ENCODE peak calls at places on chromosome 18, in ten cellular contexts. One of them, this sample, is unnamed.

GRCh38 chr18:2921778-2922177 is 75.0 kb downstream of the EMILIN2 start:
- DNase-seq in A549: no peak
- DNase-seq in BJ: no peak
- DNase-seq in lower lobe of right lung: no peak
- DNase-seq in pancreas: no peak
- DNase-seq in AG04450: no peak
- DNase-seq in AG10803: no peak
- DNase-seq in astrocyte of the spinal cord: no peak
- DNase-seq in transverse colon: no peak
- DNase-seq in dorsolateral prefrontal cortex: no peak
- DNase-seq in this sample: no peak

GRCh38 chr18:63152096-63152495 is 167.5 kb downstream of the BCL2 start:
- DNase-seq in A549: no peak
- DNase-seq in BJ: no peak
- DNase-seq in lower lobe of right lung: no peak
- DNase-seq in pancreas: no peak
- DNase-seq in AG04450: no peak
- DNase-seq in AG10803: no peak
- DNase-seq in astrocyte of the spinal cord: no peak
- DNase-seq in transverse colon: no peak
- DNase-seq in dorsolateral prefrontal cortex: no peak
- DNase-seq in this sample: no peak

GRCh38 chr18:21998531-21998930 is 170.9 kb upstream of the GATA6 start:
- DNase-seq in A549: no peak
- DNase-seq in BJ: no peak
- DNase-seq in lower lobe of right lung: no peak
- DNase-seq in pancreas: no peak
- DNase-seq in AG04450: no peak
- DNase-seq in AG10803: no peak
- DNase-seq in astrocyte of the spinal cord: no peak
- DNase-seq in transverse colon: no peak
- DNase-seq in dorsolateral prefrontal cortex: no peak
- DNase-seq in this sample: no peak

GRCh38 chr18:2979027-2979570 is 33.8 kb downstream of the LPIN2 start:
- DNase-seq in A549: no peak
- DNase-seq in BJ: no peak
- DNase-seq in lower lobe of right lung: no peak
- DNase-seq in pancreas: peak
- DNase-seq in AG04450: peak
- DNase-seq in AG10803: peak
- DNase-seq in astrocyte of the spinal cord: peak
- DNase-seq in transverse colon: no peak
- DNase-seq in dorsolateral prefrontal cortex: no peak
- DNase-seq in this sample: no peak

GRCh38 chr18:79503891-79504475 is 108.3 kb downstream of the NFATC1 start:
- DNase-seq in A549: no peak
- DNase-seq in BJ: no peak
- DNase-seq in lower lobe of right lung: peak
- DNase-seq in pancreas: no peak
- DNase-seq in AG04450: no peak
- DNase-seq in AG10803: no peak
- DNase-seq in astrocyte of the spinal cord: no peak
- DNase-seq in transverse colon: peak
- DNase-seq in dorsolateral prefrontal cortex: no peak
- DNase-seq in this sample: no peak

GRCh38 chr18:46298511-46298910 is 194.3 kb downstream of the HAUS1 start:
- DNase-seq in A549: no peak
- DNase-seq in BJ: no peak
- DNase-seq in lower lobe of right lung: no peak
- DNase-seq in pancreas: no peak
- DNase-seq in AG04450: no peak
- DNase-seq in AG10803: no peak
- DNase-seq in astrocyte of the spinal cord: no peak
- DNase-seq in transverse colon: no peak
- DNase-seq in dorsolateral prefrontal cortex: no peak
- DNase-seq in this sample: no peak

GRCh38 chr18:32804126-32804888 is 31.5 kb upstream of the KLHL14 start:
- DNase-seq in A549: no peak
- DNase-seq in BJ: no peak
- DNase-seq in lower lobe of right lung: no peak
- DNase-seq in pancreas: no peak
- DNase-seq in AG04450: no peak
- DNase-seq in AG10803: no peak
- DNase-seq in astrocyte of the spinal cord: no peak
- DNase-seq in transverse colon: no peak
- DNase-seq in dorsolateral prefrontal cortex: no peak
- DNase-seq in this sample: no peak

GRCh38 chr18:26777316-26778053 is 88.0 kb downstream of the AQP4 start:
- DNase-seq in A549: no peak
- DNase-seq in BJ: no peak
- DNase-seq in lower lobe of right lung: no peak
- DNase-seq in pancreas: no peak
- DNase-seq in AG04450: no peak
- DNase-seq in AG10803: no peak
- DNase-seq in astrocyte of the spinal cord: peak
- DNase-seq in transverse colon: no peak
- DNase-seq in dorsolateral prefrontal cortex: no peak
- DNase-seq in this sample: no peak

GRCh38 chr18:79211844-79212243 is 142.7 kb downstream of the ATP9B start:
- DNase-seq in A549: no peak
- DNase-seq in BJ: no peak
- DNase-seq in lower lobe of right lung: no peak
- DNase-seq in pancreas: no peak
- DNase-seq in AG04450: no peak
- DNase-seq in AG10803: peak
- DNase-seq in astrocyte of the spinal cord: no peak
- DNase-seq in transverse colon: no peak
- DNase-seq in dorsolateral prefrontal cortex: no peak
- DNase-seq in this sample: no peak

GRCh38 chr18:49224130-49224529 is 236.3 kb downstream of the DYM start:
- DNase-seq in A549: no peak
- DNase-seq in BJ: no peak
- DNase-seq in lower lobe of right lung: no peak
- DNase-seq in pancreas: no peak
- DNase-seq in AG04450: no peak
- DNase-seq in AG10803: no peak
- DNase-seq in astrocyte of the spinal cord: no peak
- DNase-seq in transverse colon: no peak
- DNase-seq in dorsolateral prefrontal cortex: no peak
- DNase-seq in this sample: no peak

GRCh38 chr18:57267368-57267767 is 85.0 kb upstream of the ST8SIA3 start:
- DNase-seq in A549: no peak
- DNase-seq in BJ: no peak
- DNase-seq in lower lobe of right lung: no peak
- DNase-seq in pancreas: no peak
- DNase-seq in AG04450: no peak
- DNase-seq in AG10803: no peak
- DNase-seq in astrocyte of the spinal cord: no peak
- DNase-seq in transverse colon: no peak
- DNase-seq in dorsolateral prefrontal cortex: no peak
- DNase-seq in this sample: no peak

GRCh38 chr18:47893939-47894699 is 36.3 kb downstream of the SMAD2 start:
- DNase-seq in A549: no peak
- DNase-seq in BJ: no peak
- DNase-seq in lower lobe of right lung: no peak
- DNase-seq in pancreas: no peak
- DNase-seq in AG04450: no peak
- DNase-seq in AG10803: no peak
- DNase-seq in astrocyte of the spinal cord: no peak
- DNase-seq in transverse colon: no peak
- DNase-seq in dorsolateral prefrontal cortex: no peak
- DNase-seq in this sample: no peak

GRCh38 chr18:5979971-5980457 is 84.7 kb upstream of the TMEM200C start:
- DNase-seq in A549: no peak
- DNase-seq in BJ: no peak
- DNase-seq in lower lobe of right lung: no peak
- DNase-seq in pancreas: no peak
- DNase-seq in AG04450: no peak
- DNase-seq in AG10803: no peak
- DNase-seq in astrocyte of the spinal cord: no peak
- DNase-seq in transverse colon: no peak
- DNase-seq in dorsolateral prefrontal cortex: no peak
- DNase-seq in this sample: peak

GRCh38 chr18:32373505-32373904 is 97.2 kb downstream of the GAREM1 start:
- DNase-seq in A549: no peak
- DNase-seq in BJ: no peak
- DNase-seq in lower lobe of right lung: no peak
- DNase-seq in pancreas: no peak
- DNase-seq in AG04450: no peak
- DNase-seq in AG10803: no peak
- DNase-seq in astrocyte of the spinal cord: no peak
- DNase-seq in transverse colon: no peak
- DNase-seq in dorsolateral prefrontal cortex: no peak
- DNase-seq in this sample: no peak

GRCh38 chr18:72762505-72763122 is 105.2 kb downstream of the NETO1 start:
- DNase-seq in A549: peak
- DNase-seq in BJ: no peak
- DNase-seq in lower lobe of right lung: no peak
- DNase-seq in pancreas: no peak
- DNase-seq in AG04450: peak
- DNase-seq in AG10803: peak
- DNase-seq in astrocyte of the spinal cord: peak
- DNase-seq in transverse colon: no peak
- DNase-seq in dorsolateral prefrontal cortex: no peak
- DNase-seq in this sample: peak

GRCh38 chr18:13101659-13101992 is 110.5 kb downstream of the CEP192 start:
- DNase-seq in A549: no peak
- DNase-seq in BJ: no peak
- DNase-seq in lower lobe of right lung: no peak
- DNase-seq in pancreas: no peak
- DNase-seq in AG04450: no peak
- DNase-seq in AG10803: no peak
- DNase-seq in astrocyte of the spinal cord: no peak
- DNase-seq in transverse colon: no peak
- DNase-seq in dorsolateral prefrontal cortex: no peak
- DNase-seq in this sample: no peak
- H3K4me3 ChIP-seq in A549: no peak
- H3K4me3 ChIP-seq in BJ: no peak
- H3K4me3 ChIP-seq in lower lobe of right lung: no peak
- H3K4me3 ChIP-seq in pancreas: no peak
- H3K4me3 ChIP-seq in AG04450: no peak
- H3K4me3 ChIP-seq in AG10803: no peak
- H3K4me3 ChIP-seq in astrocyte of the spinal cord: no peak
- H3K4me3 ChIP-seq in transverse colon: no peak
- H3K4me3 ChIP-seq in dorsolateral prefrontal cortex: no peak
- H3K4me3 ChIP-seq in this sample: no peak

GRCh38 chr18:7590800-7591560 is 23.9 kb downstream of the PTPRM start:
- DNase-seq in A549: no peak
- DNase-seq in BJ: no peak
- DNase-seq in lower lobe of right lung: no peak
- DNase-seq in pancreas: no peak
- DNase-seq in AG04450: no peak
- DNase-seq in AG10803: peak
- DNase-seq in astrocyte of the spinal cord: no peak
- DNase-seq in transverse colon: no peak
- DNase-seq in dorsolateral prefrontal cortex: no peak
- DNase-seq in this sample: no peak

GRCh38 chr18:7593194-7593819 is 26.2 kb downstream of the PTPRM start:
- DNase-seq in A549: no peak
- DNase-seq in BJ: no peak
- DNase-seq in lower lobe of right lung: no peak
- DNase-seq in pancreas: no peak
- DNase-seq in AG04450: no peak
- DNase-seq in AG10803: no peak
- DNase-seq in astrocyte of the spinal cord: no peak
- DNase-seq in transverse colon: no peak
- DNase-seq in dorsolateral prefrontal cortex: no peak
- DNase-seq in this sample: no peak

GRCh38 chr18:7596133-7596532 is 29.0 kb downstream of the PTPRM start:
- DNase-seq in A549: no peak
- DNase-seq in BJ: no peak
- DNase-seq in lower lobe of right lung: no peak
- DNase-seq in pancreas: no peak
- DNase-seq in AG04450: no peak
- DNase-seq in AG10803: peak
- DNase-seq in astrocyte of the spinal cord: no peak
- DNase-seq in transverse colon: no peak
- DNase-seq in dorsolateral prefrontal cortex: no peak
- DNase-seq in this sample: no peak

GRCh38 chr18:7598167-7599062 is 31.3 kb downstream of the PTPRM start:
- DNase-seq in A549: no peak
- DNase-seq in BJ: no peak
- DNase-seq in lower lobe of right lung: no peak
- DNase-seq in pancreas: no peak
- DNase-seq in AG04450: no peak
- DNase-seq in AG10803: peak
- DNase-seq in astrocyte of the spinal cord: peak
- DNase-seq in transverse colon: no peak
- DNase-seq in dorsolateral prefrontal cortex: no peak
- DNase-seq in this sample: no peak

GRCh38 chr18:7592305-7593071 is 25.4 kb downstream of the PTPRM start:
- DNase-seq in A549: no peak
- DNase-seq in BJ: no peak
- DNase-seq in lower lobe of right lung: no peak
- DNase-seq in pancreas: no peak
- DNase-seq in AG04450: no peak
- DNase-seq in AG10803: no peak
- DNase-seq in astrocyte of the spinal cord: no peak
- DNase-seq in transverse colon: no peak
- DNase-seq in dorsolateral prefrontal cortex: no peak
- DNase-seq in this sample: no peak
- TF ChIP-seq CTCF in A549: no peak
- TF ChIP-seq CTCF in BJ: no peak
- TF ChIP-seq CTCF in lower lobe of right lung: no peak
- TF ChIP-seq CTCF in pancreas: no peak
- TF ChIP-seq CTCF in AG04450: no peak
- TF ChIP-seq CTCF in AG10803: peak
- TF ChIP-seq CTCF in astrocyte of the spinal cord: no peak
- TF ChIP-seq CTCF in transverse colon: no peak
- TF ChIP-seq CTCF in dorsolateral prefrontal cortex: no peak
- TF ChIP-seq CTCF in this sample: peak

DNA sequence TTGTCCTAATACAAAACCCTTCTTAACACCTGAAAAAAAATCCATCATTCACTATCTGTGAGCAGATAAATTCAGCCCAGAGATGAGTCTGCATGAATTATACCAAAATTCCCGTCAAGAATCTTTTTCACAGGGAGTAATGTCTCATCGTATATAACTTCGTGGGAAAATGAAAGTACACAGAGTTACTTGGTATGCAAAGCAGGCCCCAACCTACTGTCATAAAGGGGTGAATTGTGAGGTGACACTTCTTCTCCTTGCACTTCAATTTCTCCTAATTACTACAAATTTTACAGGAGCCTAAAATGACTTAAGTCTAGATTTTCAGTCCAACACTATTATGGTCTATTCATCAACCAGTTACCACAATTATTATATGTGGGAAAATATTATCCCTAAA is 84.6 kb upstream of the CDH20 start:
- DNase-seq in A549: no peak
- DNase-seq in BJ: no peak
- DNase-seq in lower lobe of right lung: no peak
- DNase-seq in pancreas: no peak
- DNase-seq in AG04450: no peak
- DNase-seq in AG10803: no peak
- DNase-seq in astrocyte of the spinal cord: no peak
- DNase-seq in transverse colon: no peak
- DNase-seq in dorsolateral prefrontal cortex: no peak
- DNase-seq in this sample: no peak
- H3K4me3 ChIP-seq in A549: no peak
- H3K4me3 ChIP-seq in BJ: no peak
- H3K4me3 ChIP-seq in lower lobe of right lung: no peak
- H3K4me3 ChIP-seq in pancreas: no peak
- H3K4me3 ChIP-seq in AG04450: no peak
- H3K4me3 ChIP-seq in AG10803: no peak
- H3K4me3 ChIP-seq in astrocyte of the spinal cord: no peak
- H3K4me3 ChIP-seq in transverse colon: no peak
- H3K4me3 ChIP-seq in dorsolateral prefrontal cortex: no peak
- H3K4me3 ChIP-seq in this sample: no peak

GRCh38 chr18:23207191-23207955 is 72.1 kb downstream of the CABLES1 start:
- DNase-seq in A549: peak
- DNase-seq in BJ: no peak
- DNase-seq in lower lobe of right lung: no peak
- DNase-seq in pancreas: no peak
- DNase-seq in AG04450: no peak
- DNase-seq in AG10803: no peak
- DNase-seq in astrocyte of the spinal cord: peak
- DNase-seq in transverse colon: no peak
- DNase-seq in dorsolateral prefrontal cortex: no peak
- DNase-seq in this sample: no peak
- TF ChIP-seq CTCF in A549: no peak
- TF ChIP-seq CTCF in BJ: peak
- TF ChIP-seq CTCF in lower lobe of right lung: peak
- TF ChIP-seq CTCF in pancreas: peak
- TF ChIP-seq CTCF in AG04450: peak
- TF ChIP-seq CTCF in AG10803: peak
- TF ChIP-seq CTCF in astrocyte of the spinal cord: peak
- TF ChIP-seq CTCF in transverse colon: no peak
- TF ChIP-seq CTCF in dorsolateral prefrontal cortex: no peak
- TF ChIP-seq CTCF in this sample: peak

This sample was measured in GM12864.